ENCODE peak calls at places on chromosomes 7 and 10, in nine cellular contexts. W is fibroblast of lung, M is thoracic aorta, R is A549, A is MM.1S, X is neural progenitor cell, K is SJSA1, F is cardiac muscle cell, Y is IMR-90. H is an unnamed sample.
A peak's percentile ranks its signal among the peaks of the same experiment; 100 is the strongest.

GRCh38 chr7:134779741-134780065 is 269 bp downstream of the CALD1 start:
- DNase-seq in R (no peak), Y (no peak), A (no peak), W (no peak), M (no peak), F (no peak), K (no peak), X (no peak), H (no peak)

GRCh38 chr7:146701166-146701565 is 584.6 kb downstream of the CNTNAP2 start:
- DNase-seq in A (no peak), R (no peak), W (peak; percentile 6), M (no peak), Y (no peak), F (no peak), K (no peak), X (peak; percentile 42), H (no peak)

GRCh38 chr7:112411186-112411795 is 39.0 kb upstream of the IFRD1 start:
- DNase-seq in X (no peak), M (no peak), K (no peak), A (peak; percentile 53), W (peak; percentile 77), R (peak; percentile 51), F (peak; percentile 66), Y (peak; percentile 62), H (no peak)

GRCh38 chr10:42987575-42987974 is 89.3 kb upstream of the RET start:
- DNase-seq in A (no peak), R (no peak), M (no peak), K (no peak), W (no peak), Y (no peak), F (no peak), X (no peak), H (peak; percentile 47)

GRCh38 chr7:112510032-112510742 is 29.4 kb downstream of the LSMEM1 start:
- DNase-seq in A (no peak), F (peak; percentile 80), M (no peak), R (no peak), K (no peak), W (peak; percentile 59), Y (peak; percentile 80), X (no peak), H (no peak)

GRCh38 chr10:88428442-88428841 is 154.7 kb downstream of the RNLS start:
- DNase-seq in X (no peak), K (no peak), F (peak; percentile 22), M (no peak), Y (no peak), W (peak; percentile 36), A (no peak), R (peak; percentile 60), H (no peak)

GRCh38 chr10:19158358-19158757 is 109.8 kb downstream of the MALRD1 start:
- DNase-seq in W (no peak), K (no peak), A (no peak), F (no peak), R (no peak), Y (no peak), X (no peak), M (no peak), H (no peak)

GRCh38 chr7:44639701-44640321 is 33.4 kb downstream of the OGDH start:
- DNase-seq in A (no peak), F (peak; percentile 88), W (peak; percentile 74), M (no peak), Y (peak; percentile 91), R (peak; percentile 74), X (peak; percentile 21), K (peak; percentile 83), H (peak; percentile 71)

GRCh38 chr10:78332699-78333098 is 299.0 kb downstream of the RPS24 start:
- DNase-seq in X (no peak), R (no peak), Y (no peak), W (no peak), M (no peak), A (no peak), F (no peak), K (peak; percentile 25), H (peak; percentile 41)

GRCh38 chr7:24175603-24176002 is 108.4 kb upstream of the NPY start:
- DNase-seq in M (no peak), W (no peak), K (no peak), F (no peak), R (no peak), A (no peak), Y (no peak), X (peak; percentile 34), H (no peak)

GRCh38 chr10:23106508-23106907 is 11.1 kb downstream of the MSRB2 start:
- DNase-seq in A (no peak), Y (no peak), F (no peak), M (no peak), R (no peak), W (no peak), X (peak; percentile 31), K (no peak), H (no peak)

GRCh38 chr10:3783721-3784432 is 1.1 kb downstream of the KLF6 start:
- DNase-seq in X (peak; percentile 83), F (peak; percentile 93), W (peak; percentile 75), A (peak; percentile 45), Y (peak; percentile 61), M (no peak), R (peak; percentile 84), K (no peak), H (peak; percentile 79)

GRCh38 chr7:8536431-8536830 is 103.0 kb downstream of the NXPH1 start:
- DNase-seq in W (no peak), M (no peak), X (no peak), R (no peak), Y (no peak), F (no peak), A (no peak), K (no peak), H (no peak)

GRCh38 chr10:13631594-13631993 is 44.8 kb downstream of the PRPF18 start:
- DNase-seq in X (no peak), W (no peak), R (no peak), A (no peak), Y (no peak), F (no peak), K (no peak), M (no peak), H (no peak)

GRCh38 chr7:142956951-142957623 is 5.1 kb downstream of the KEL start:
- DNase-seq in X (no peak), W (no peak), R (peak; percentile 8), M (no peak), F (peak; percentile 64), Y (no peak), K (no peak), A (no peak), H (no peak)

GRCh38 chr7:124411796-124412195 is 353.8 kb downstream of the GPR37 start:
- DNase-seq in M (no peak), X (no peak), K (no peak), R (no peak), F (no peak), A (peak; percentile 86), Y (no peak), W (no peak), H (no peak)

GRCh38 chr10:113232928-113233511 is 283.0 kb downstream of the TCF7L2 start:
- DNase-seq in K (no peak), M (no peak), R (no peak), Y (no peak), F (peak; percentile 10), A (peak; percentile 57), W (no peak), X (no peak), H (peak; percentile 14)

GRCh38 chr10:83612746-83613145 is 526.6 kb upstream of the GHITM start:
- DNase-seq in X (no peak), F (no peak), Y (no peak), R (no peak), W (no peak), K (no peak), A (no peak), M (no peak), H (no peak)

DNA sequence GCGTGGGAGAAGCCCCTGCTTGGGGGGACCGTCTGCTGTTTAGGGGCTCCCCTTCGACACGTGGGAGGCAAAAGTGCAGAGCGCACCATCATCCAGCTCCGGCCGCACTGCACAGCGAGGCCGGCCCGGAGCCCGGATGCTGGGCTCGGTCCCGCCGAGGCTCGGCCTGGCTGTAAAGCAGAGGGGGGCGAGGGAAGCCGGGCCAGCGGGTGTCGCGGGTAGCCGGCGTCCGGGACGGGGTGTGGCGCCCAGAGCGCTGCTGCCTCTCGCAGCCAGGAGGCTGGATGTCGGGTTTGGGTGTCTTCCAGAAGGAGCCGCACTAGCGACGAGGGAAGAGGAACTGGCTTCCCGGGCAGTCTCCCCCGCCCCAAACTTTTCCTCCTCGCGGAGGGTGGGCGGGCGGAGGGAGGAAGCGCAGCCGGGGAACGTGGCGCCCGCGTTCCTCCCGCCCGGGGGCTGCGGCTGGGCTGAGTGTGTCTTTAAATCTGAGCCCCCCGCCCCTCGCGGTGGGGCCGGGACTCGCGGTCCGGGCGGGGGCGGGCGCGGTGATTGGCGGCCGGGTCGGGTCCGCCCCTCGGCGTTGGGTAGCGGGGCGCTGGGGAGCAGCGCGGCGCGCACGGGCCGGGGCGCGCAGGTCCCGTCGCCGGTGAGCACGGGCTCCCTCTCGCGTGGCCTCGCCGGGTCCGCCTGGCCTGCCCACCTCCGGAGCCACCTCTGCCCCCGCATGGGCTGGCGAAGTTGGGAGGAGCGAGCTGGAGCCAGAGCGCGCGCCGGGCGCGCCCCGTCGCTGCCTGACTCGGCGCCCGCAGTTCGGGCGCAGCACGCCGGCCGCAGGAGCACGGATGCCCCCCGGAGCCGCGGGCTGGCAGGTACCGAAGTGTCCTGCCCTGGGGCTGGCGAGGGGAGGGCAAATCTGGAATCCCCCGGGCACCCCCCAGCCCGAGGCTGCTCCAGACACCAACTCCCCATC is at the start of gene PALD1:
- DNase-seq in A (peak; percentile 73), Y (no peak), X (peak; percentile 85), W (peak; percentile 33), R (peak; percentile 61), M (no peak), F (peak; percentile 39), K (no peak), H (peak; percentile 87)
- H3K4me3 ChIP-seq in A (peak within 1 kb of the TSS; percentile 98), Y (peak within 1 kb of the TSS; percentile 48), X (peak within 1 kb of the TSS; percentile 91), W (peak within 1 kb of the TSS; percentile 52), R (peak within 1 kb of the TSS; percentile 78), M (peak within 1 kb of the TSS; percentile 81), F (peak within 1 kb of the TSS; percentile 58), K (peak within 1 kb of the TSS; percentile 31), H (peak within 1 kb of the TSS; percentile 97)

GRCh38 chr10:62443866-62444265 is 69.7 kb downstream of the ZNF365 start:
- DNase-seq in K (no peak), Y (no peak), R (no peak), A (no peak), X (no peak), M (no peak), W (no peak), F (peak; percentile 65), H (no peak)
- H3K27ac ChIP-seq in K (no peak overlapping the region), Y (no peak overlapping the region), R (no peak overlapping the region), A (no peak overlapping the region), X (no peak overlapping the region), M (no peak overlapping the region), W (no peak overlapping the region), F (no peak overlapping the region), H (no peak overlapping the region)

DNA sequence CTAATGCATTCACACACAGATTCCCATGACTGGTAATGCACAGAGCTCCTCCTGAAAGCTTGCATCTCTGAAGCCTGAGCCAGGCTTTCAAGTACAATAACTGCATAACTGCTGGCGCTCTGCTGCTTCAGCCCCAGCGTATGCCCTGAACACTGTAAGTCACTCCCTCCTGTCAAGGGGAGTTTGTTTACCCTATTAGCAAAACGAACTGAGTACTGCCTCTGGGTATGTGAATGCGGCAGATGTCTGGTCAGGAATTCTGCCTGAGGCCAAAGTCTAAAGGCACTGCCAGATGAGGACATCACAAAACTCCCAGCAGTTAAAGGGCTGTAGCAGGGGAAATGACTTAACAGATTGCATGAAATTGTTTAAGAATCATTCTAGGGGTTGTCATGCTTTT is 97.7 kb downstream of the NRCAM start:
- DNase-seq in X (no peak), F (peak; percentile 81), M (no peak), K (peak; percentile 85), R (peak; percentile 89), Y (peak; percentile 64), W (peak; percentile 90), A (no peak), H (no peak)
- H3K4me3 ChIP-seq in X (no peak overlapping the region), F (no peak overlapping the region), M (no peak overlapping the region), K (no peak overlapping the region), R (no peak overlapping the region), Y (no peak overlapping the region), W (no peak overlapping the region), A (no peak overlapping the region), H (no peak overlapping the region)

GRCh38 chr10:125424191-125424847 is 258.6 kb downstream of the TEX36 start:
- DNase-seq in M (no peak), F (no peak), X (no peak), R (no peak), Y (no peak), W (no peak), K (no peak), A (no peak), H (no peak)
- H3K27ac ChIP-seq in M (no peak overlapping the region), F (no peak overlapping the region), X (no peak overlapping the region), R (no peak overlapping the region), Y (no peak overlapping the region), W (no peak overlapping the region), K (no peak overlapping the region), A (no peak overlapping the region), H (no peak overlapping the region)